ENCODE peak calls at places on chromosomes 6 and 20, in five cellular contexts. R is GM12878, L is IMR-90, I is K562, X is HepG2. O is an unnamed sample.

GRCh38 chr20:3505148-3505547 is 34.3 kb downstream of the ATRN start:
- DNase-seq in R (no peak), L (no peak), I (no peak), X (no peak), O (no peak)

GRCh38 chr20:38245753-38246152 is 14.8 kb downstream of the KIAA1755 start:
- DNase-seq in R (no peak), L (no peak), I (no peak), X (no peak), O (no peak)

GRCh38 chr20:43849496-43850197 is 65.0 kb upstream of the TOX2 start:
- DNase-seq in R (no peak), L (peak), I (no peak), X (no peak), O (no peak)

GRCh38 chr6:97669191-97669651 is 386.2 kb upstream of the MMS22L start:
- DNase-seq in R (peak), L (peak), I (no peak), X (no peak), O (peak)

GRCh38 chr6:126880926-126881325 is 237.5 kb upstream of the RSPO3 start:
- DNase-seq in R (no peak), L (no peak), I (no peak), X (no peak), O (no peak)

GRCh38 chr20:59153832-59154231 is 9.8 kb upstream of the ZNF831 start:
- DNase-seq in R (no peak), L (no peak), I (no peak), X (no peak), O (no peak)

GRCh38 chr6:165804331-165805066 is 141.5 kb upstream of the PDE10A start:
- DNase-seq in R (no peak), L (no peak), I (no peak), X (no peak), O (no peak)

GRCh38 chr20:20895537-20895936 is 183.1 kb upstream of the RALGAPA2 start:
- DNase-seq in R (no peak), L (no peak), I (no peak), X (peak), O (no peak)

GRCh38 chr6:121682666-121683065 is 247.2 kb downstream of the GJA1 start:
- DNase-seq in R (no peak), L (no peak), I (no peak), X (no peak), O (no peak)

GRCh38 chr20:49149281-49150045 is 38.7 kb downstream of the STAU1 start:
- DNase-seq in R (no peak), L (no peak), I (no peak), X (no peak), O (no peak)

DNA sequence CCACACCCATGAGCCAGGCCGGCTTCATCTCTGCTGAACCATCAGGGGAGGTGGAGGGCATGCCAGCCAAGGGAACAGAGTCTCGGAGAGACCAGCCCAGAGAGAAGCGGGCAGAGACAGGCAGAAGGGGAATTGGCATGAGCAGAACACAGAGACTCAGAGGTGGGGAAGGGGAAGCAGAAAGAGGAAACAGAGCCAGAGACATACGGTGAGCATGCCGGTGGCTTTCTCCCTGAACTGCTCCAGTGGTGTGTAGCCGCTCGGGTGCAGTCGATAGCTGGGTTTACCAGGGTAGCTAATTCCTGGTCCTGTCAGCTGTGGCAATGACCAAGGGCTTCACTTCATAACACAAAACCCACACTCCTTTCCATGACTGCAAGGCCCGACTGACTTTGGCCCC is 83.6 kb upstream of the CCDC167 start:
- DNase-seq in R (no peak), L (no peak), I (no peak), X (no peak), O (no peak)
- TF ChIP-seq MXI1 in R (no peak), L (no peak), I (no peak), X (no peak), O (no peak)

GRCh38 chr6:163867518-163868292 is 453.2 kb downstream of the QKI start:
- DNase-seq in R (no peak), L (no peak), I (no peak), X (no peak), O (no peak)
- TF ChIP-seq CTCF in R (no peak), L (no peak), I (peak), X (no peak), O (no peak)

DNA sequence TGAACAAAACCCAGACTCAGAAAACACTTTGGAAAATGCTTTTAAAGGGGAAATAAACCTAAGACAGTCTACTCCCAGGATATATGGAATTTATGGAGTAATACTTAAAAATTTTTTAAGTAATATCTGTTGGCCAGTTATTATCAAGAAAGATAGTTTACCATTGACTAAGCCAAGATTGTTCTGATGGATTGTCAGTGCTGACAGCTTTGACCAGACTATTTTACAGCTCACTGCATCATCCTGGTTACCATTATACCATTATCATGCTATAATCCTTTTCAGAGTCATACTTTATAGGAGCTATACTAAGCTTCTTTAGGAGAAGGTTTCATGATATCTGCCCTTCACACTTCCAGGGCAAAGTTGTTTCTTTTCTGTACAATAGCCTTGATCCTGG is 16.4 kb downstream of the GTF2H5 start:
- DNase-seq in R (no peak), L (peak), I (no peak), X (no peak), O (no peak)
- TF ChIP-seq MXI1 in R (no peak), L (no peak), I (no peak), X (no peak), O (no peak)

GRCh38 chr20:51688600-51688999 is 79.6 kb downstream of the ATP9A start:
- DNase-seq in R (no peak), L (no peak), I (no peak), X (no peak), O (peak)

GRCh38 chr20:51687630-51688029 is 80.6 kb downstream of the ATP9A start:
- DNase-seq in R (no peak), L (no peak), I (no peak), X (no peak), O (no peak)

GRCh38 chr20:51692806-51693400 is 75.3 kb downstream of the ATP9A start:
- DNase-seq in R (no peak), L (no peak), I (no peak), X (no peak), O (no peak)

GRCh38 chr20:51691703-51692102 is 76.5 kb downstream of the ATP9A start:
- DNase-seq in R (no peak), L (no peak), I (no peak), X (no peak), O (no peak)

DNA sequence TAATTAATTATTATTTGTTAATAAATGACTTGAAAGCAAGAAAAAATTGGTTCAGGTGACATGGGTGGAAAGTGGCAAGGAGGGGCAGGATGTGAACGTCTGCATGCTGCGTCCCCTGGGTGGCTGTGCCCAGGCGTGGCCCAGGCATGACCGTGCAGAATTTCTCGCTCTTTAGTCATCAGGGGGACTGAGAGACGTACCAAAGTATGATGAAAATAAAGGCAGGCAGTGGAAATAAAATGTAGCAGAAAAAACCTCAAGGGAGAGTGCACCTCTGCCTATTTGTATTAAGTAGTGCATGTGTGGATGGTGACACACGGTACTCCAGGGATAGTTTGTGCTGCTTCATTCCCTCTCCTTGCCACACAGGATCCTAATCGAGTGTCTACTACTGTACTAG is 81.1 kb downstream of the ATP9A start:
- DNase-seq in R (no peak), L (peak), I (no peak), X (no peak), O (no peak)
- TF ChIP-seq CTCF in R (no peak), L (no peak), I (no peak), X (no peak), O (no peak)

GRCh38 chr6:52697903-52698302 is 27.0 kb downstream of the TMEM14A start:
- DNase-seq in R (no peak), L (no peak), I (no peak), X (no peak), O (peak)
- TF ChIP-seq MXI1 in R (no peak), L (no peak), I (no peak), X (no peak), O (no peak)

GRCh38 chr6:28541996-28542395 is 16.3 kb downstream of the GPX5 start:
- DNase-seq in R (no peak), L (no peak), I (no peak), X (no peak), O (no peak)

GRCh38 chr6:28543671-28544131 is 18.0 kb downstream of the GPX5 start:
- DNase-seq in R (no peak), L (no peak), I (no peak), X (no peak), O (peak)

GRCh38 chr6:28544211-28544610 is 18.5 kb downstream of the GPX5 start:
- DNase-seq in R (no peak), L (no peak), I (no peak), X (no peak), O (no peak)

GRCh38 chr6:28545955-28546354 is 20.3 kb downstream of the GPX5 start:
- DNase-seq in R (no peak), L (no peak), I (peak), X (no peak), O (no peak)

GRCh38 chr6:28542440-28543293 is 17.0 kb downstream of the GPX5 start:
- DNase-seq in R (peak), L (peak), I (peak), X (peak), O (peak)
- TF ChIP-seq CTCF in R (peak), L (peak), I (peak), X (peak), O (peak)